ENCODE peak calls at places on chromosomes 5 and 9, in nine cellular contexts. One of them, this sample, is unnamed. For H3K79me2, the result is how much of the 10 kb centered on the place peaks cover.

GRCh38 chr9:97985058-97985861 is 2.1 kb downstream of the ANP32B start:
- DNase-seq in neural progenitor cell: peak
- DNase-seq in PC-3: peak
- DNase-seq in endothelial cell of umbilical vein: peak
- DNase-seq in H1: no peak
- DNase-seq in fibroblast of lung: peak
- DNase-seq in Karpas-422: peak
- DNase-seq in GM23248: peak
- DNase-seq in H9: peak
- DNase-seq in this sample: no peak

GRCh38 chr9:25975667-25976066 is 297.4 kb upstream of the TUSC1 start:
- DNase-seq in H1: no peak
- DNase-seq in Karpas-422: no peak
- DNase-seq in PC-3: no peak
- DNase-seq in GM23248: no peak
- DNase-seq in neural progenitor cell: no peak
- DNase-seq in H9: no peak
- DNase-seq in fibroblast of lung: no peak
- DNase-seq in endothelial cell of umbilical vein: no peak
- DNase-seq in this sample: no peak

GRCh38 chr9:122402403-122403268 is 31.8 kb downstream of the PTGS1 start:
- DNase-seq in Karpas-422: no peak
- DNase-seq in fibroblast of lung: peak
- DNase-seq in H1: no peak
- DNase-seq in neural progenitor cell: no peak
- DNase-seq in GM23248: peak
- DNase-seq in endothelial cell of umbilical vein: peak
- DNase-seq in PC-3: peak
- DNase-seq in H9: no peak
- DNase-seq in this sample: peak

GRCh38 chr5:19713740-19714139 is 274.3 kb downstream of the CDH18 start:
- DNase-seq in fibroblast of lung: no peak
- DNase-seq in H1: no peak
- DNase-seq in GM23248: no peak
- DNase-seq in H9: no peak
- DNase-seq in neural progenitor cell: no peak
- DNase-seq in PC-3: peak
- DNase-seq in Karpas-422: no peak
- DNase-seq in endothelial cell of umbilical vein: no peak
- DNase-seq in this sample: no peak

GRCh38 chr5:854966-855743 is 4.4 kb upstream of the ZDHHC11 start:
- DNase-seq in Karpas-422: no peak
- DNase-seq in fibroblast of lung: no peak
- DNase-seq in H9: no peak
- DNase-seq in PC-3: no peak
- DNase-seq in endothelial cell of umbilical vein: no peak
- DNase-seq in neural progenitor cell: no peak
- DNase-seq in H1: no peak
- DNase-seq in GM23248: no peak
- DNase-seq in this sample: no peak

GRCh38 chr9:132990781-132991180 is 12.3 kb downstream of the GFI1B start:
- DNase-seq in endothelial cell of umbilical vein: no peak
- DNase-seq in PC-3: no peak
- DNase-seq in fibroblast of lung: no peak
- DNase-seq in neural progenitor cell: no peak
- DNase-seq in H9: no peak
- DNase-seq in Karpas-422: no peak
- DNase-seq in H1: no peak
- DNase-seq in GM23248: no peak
- DNase-seq in this sample: no peak

GRCh38 chr5:115068239-115069086 is 101.2 kb downstream of the TRIM36 start:
- DNase-seq in H1: no peak
- DNase-seq in H9: no peak
- DNase-seq in PC-3: peak
- DNase-seq in Karpas-422: peak
- DNase-seq in fibroblast of lung: peak
- DNase-seq in GM23248: peak
- DNase-seq in neural progenitor cell: no peak
- DNase-seq in endothelial cell of umbilical vein: peak
- DNase-seq in this sample: no peak

GRCh38 chr9:89281106-89281505 is 29.9 kb upstream of the CKS2 start:
- DNase-seq in Karpas-422: no peak
- DNase-seq in GM23248: peak
- DNase-seq in endothelial cell of umbilical vein: no peak
- DNase-seq in fibroblast of lung: no peak
- DNase-seq in PC-3: no peak
- DNase-seq in H1: no peak
- DNase-seq in H9: no peak
- DNase-seq in neural progenitor cell: no peak
- DNase-seq in this sample: no peak

GRCh38 chr5:90983748-90984147 is 399.4 kb downstream of the ARRDC3 start:
- DNase-seq in PC-3: peak
- DNase-seq in H1: no peak
- DNase-seq in GM23248: no peak
- DNase-seq in endothelial cell of umbilical vein: no peak
- DNase-seq in H9: no peak
- DNase-seq in fibroblast of lung: peak
- DNase-seq in Karpas-422: no peak
- DNase-seq in neural progenitor cell: no peak
- DNase-seq in this sample: no peak

GRCh38 chr5:38783011-38783551 is 62.7 kb upstream of the OSMR start:
- DNase-seq in fibroblast of lung: peak
- DNase-seq in Karpas-422: no peak
- DNase-seq in H9: no peak
- DNase-seq in GM23248: peak
- DNase-seq in PC-3: peak
- DNase-seq in endothelial cell of umbilical vein: peak
- DNase-seq in neural progenitor cell: no peak
- DNase-seq in H1: no peak
- DNase-seq in this sample: no peak

GRCh38 chr9:97807681-97808080 is 45.3 kb upstream of the FOXE1 start:
- DNase-seq in GM23248: no peak
- DNase-seq in Karpas-422: no peak
- DNase-seq in PC-3: peak
- DNase-seq in fibroblast of lung: no peak
- DNase-seq in neural progenitor cell: no peak
- DNase-seq in H9: no peak
- DNase-seq in endothelial cell of umbilical vein: no peak
- DNase-seq in H1: no peak
- DNase-seq in this sample: peak

DNA sequence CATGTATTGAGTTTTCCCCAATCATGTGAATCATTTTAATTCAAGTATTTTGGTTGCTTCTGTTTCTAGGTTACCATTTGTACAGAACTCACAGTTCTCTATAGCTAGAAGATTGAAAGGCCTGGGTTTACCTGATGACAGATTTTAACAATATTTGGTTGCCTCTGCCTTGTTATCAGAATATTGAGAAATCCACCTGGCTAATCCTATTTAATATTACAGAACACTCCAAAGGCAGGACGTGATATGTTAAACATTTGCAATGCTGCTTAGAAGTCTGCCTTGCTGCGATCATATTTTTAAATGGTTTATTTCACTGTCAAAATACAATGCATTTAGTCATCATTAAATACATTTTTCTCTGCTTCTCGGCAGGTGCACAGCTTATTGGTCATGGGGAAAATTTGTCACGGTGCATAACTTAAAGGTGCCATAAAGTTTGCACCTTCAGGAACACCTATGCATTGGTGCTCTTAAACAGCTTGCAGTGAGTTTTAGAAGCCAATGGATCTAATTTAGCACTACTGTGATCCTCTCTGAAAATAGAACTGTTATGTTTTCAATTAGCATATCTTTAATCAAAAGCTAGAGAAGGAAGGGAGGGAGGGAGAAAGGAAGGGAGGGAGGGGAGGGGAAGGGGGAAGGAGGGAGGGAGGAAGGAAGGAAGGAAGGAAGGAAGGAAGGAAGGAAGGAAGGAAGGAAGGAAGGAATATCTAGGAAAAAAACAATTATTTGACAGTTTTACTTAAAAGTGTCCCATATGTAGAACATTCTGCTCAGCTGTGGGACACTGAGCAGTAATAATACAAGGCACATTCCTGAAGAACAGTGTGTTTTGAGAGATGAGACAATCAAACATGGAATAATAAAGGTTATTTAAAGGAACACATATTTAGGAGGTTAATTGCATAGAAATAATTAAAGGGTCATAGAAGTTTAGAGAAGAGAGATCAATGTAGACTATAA is 15.5 kb upstream of the DAPK1 start:
- DNase-seq in GM23248: no peak
- DNase-seq in PC-3: no peak
- DNase-seq in H9: no peak
- DNase-seq in Karpas-422: no peak
- DNase-seq in fibroblast of lung: no peak
- DNase-seq in neural progenitor cell: no peak
- DNase-seq in H1: no peak
- DNase-seq in endothelial cell of umbilical vein: no peak
- DNase-seq in this sample: no peak
- H3K27ac ChIP-seq in GM23248: no peak
- H3K27ac ChIP-seq in PC-3: no peak
- H3K27ac ChIP-seq in H9: no peak
- H3K27ac ChIP-seq in Karpas-422: no peak
- H3K27ac ChIP-seq in fibroblast of lung: no peak
- H3K27ac ChIP-seq in neural progenitor cell: no peak
- H3K27ac ChIP-seq in H1: no peak
- H3K27ac ChIP-seq in endothelial cell of umbilical vein: no peak
- H3K27ac ChIP-seq in this sample: no peak

GRCh38 chr5:25975881-25976280 is 1062.5 kb downstream of the CDH9 start:
- DNase-seq in Karpas-422: no peak
- DNase-seq in GM23248: no peak
- DNase-seq in H1: no peak
- DNase-seq in neural progenitor cell: peak
- DNase-seq in endothelial cell of umbilical vein: no peak
- DNase-seq in H9: no peak
- DNase-seq in PC-3: peak
- DNase-seq in fibroblast of lung: no peak
- DNase-seq in this sample: no peak
- H3K4me2 ChIP-seq in Karpas-422: no peak
- H3K4me2 ChIP-seq in GM23248: no peak
- H3K4me2 ChIP-seq in H1: no peak
- H3K4me2 ChIP-seq in neural progenitor cell: no peak
- H3K4me2 ChIP-seq in endothelial cell of umbilical vein: no peak
- H3K4me2 ChIP-seq in H9: no peak
- H3K4me2 ChIP-seq in PC-3: no peak
- H3K4me2 ChIP-seq in fibroblast of lung: no peak
- H3K4me2 ChIP-seq in this sample: no peak

GRCh38 chr9:18215626-18216025 is 258.3 kb upstream of the ADAMTSL1 start:
- DNase-seq in fibroblast of lung: no peak
- DNase-seq in H9: no peak
- DNase-seq in Karpas-422: no peak
- DNase-seq in H1: no peak
- DNase-seq in endothelial cell of umbilical vein: no peak
- DNase-seq in GM23248: no peak
- DNase-seq in neural progenitor cell: no peak
- DNase-seq in PC-3: no peak
- DNase-seq in this sample: no peak
- H3K79me2 ChIP-seq in fibroblast of lung: under half
- H3K79me2 ChIP-seq in H9: under half
- H3K79me2 ChIP-seq in Karpas-422: under half
- H3K79me2 ChIP-seq in H1: under half
- H3K79me2 ChIP-seq in endothelial cell of umbilical vein: under half
- H3K79me2 ChIP-seq in GM23248: under half
- H3K79me2 ChIP-seq in neural progenitor cell: under half
- H3K79me2 ChIP-seq in PC-3: under half
- H3K79me2 ChIP-seq in this sample: under half

DNA sequence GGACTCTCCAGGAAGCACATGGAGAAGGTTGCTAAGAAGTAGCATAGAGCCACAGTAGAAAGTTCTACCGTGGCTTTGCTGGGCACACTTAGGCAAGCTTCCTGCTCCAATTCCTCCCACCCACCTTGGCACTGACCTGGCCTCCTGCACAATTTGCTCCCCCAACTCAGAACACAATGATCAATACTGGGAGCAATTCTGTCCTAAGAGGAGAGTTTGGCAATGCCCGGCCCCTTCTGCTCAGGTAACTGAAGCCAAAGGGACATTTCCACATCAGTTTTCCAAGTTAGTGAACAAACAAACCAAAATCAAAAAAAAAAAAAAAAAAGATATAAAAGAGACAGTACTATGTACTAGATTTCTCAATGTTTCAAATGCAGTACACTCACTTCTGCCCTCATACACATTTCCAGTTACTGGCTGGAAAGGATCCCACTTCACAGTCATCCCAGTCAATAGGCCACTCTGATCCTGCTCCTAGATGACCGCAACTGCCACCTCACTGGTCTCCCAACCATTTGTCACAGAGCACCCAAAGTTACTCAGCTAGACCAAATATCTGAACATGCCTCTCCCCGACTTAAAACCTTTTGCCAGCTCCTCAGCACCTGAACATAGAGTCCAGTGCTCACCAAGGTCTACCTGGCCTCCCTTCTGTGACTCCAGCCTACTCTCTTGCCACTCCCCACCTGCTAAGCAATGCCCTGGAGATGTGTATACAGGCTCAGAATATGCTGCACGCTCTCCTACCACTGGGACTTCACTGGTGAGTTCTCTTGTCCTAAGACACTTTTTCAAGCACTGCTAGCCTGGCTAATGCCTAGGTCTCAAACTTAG is 21.3 kb downstream of the ABCA1 start:
- DNase-seq in H1: no peak
- DNase-seq in PC-3: peak
- DNase-seq in endothelial cell of umbilical vein: no peak
- DNase-seq in neural progenitor cell: no peak
- DNase-seq in fibroblast of lung: peak
- DNase-seq in GM23248: peak
- DNase-seq in Karpas-422: no peak
- DNase-seq in H9: no peak
- DNase-seq in this sample: no peak
- H3K27ac ChIP-seq in H1: no peak
- H3K27ac ChIP-seq in PC-3: peak
- H3K27ac ChIP-seq in endothelial cell of umbilical vein: no peak
- H3K27ac ChIP-seq in neural progenitor cell: no peak
- H3K27ac ChIP-seq in fibroblast of lung: peak
- H3K27ac ChIP-seq in GM23248: peak
- H3K27ac ChIP-seq in Karpas-422: no peak
- H3K27ac ChIP-seq in H9: no peak
- H3K27ac ChIP-seq in this sample: peak

GRCh38 chr9:125410522-125410894 is 148.9 kb downstream of the GAPVD1 start:
- DNase-seq in fibroblast of lung: no peak
- DNase-seq in GM23248: no peak
- DNase-seq in H9: no peak
- DNase-seq in PC-3: no peak
- DNase-seq in neural progenitor cell: no peak
- DNase-seq in endothelial cell of umbilical vein: no peak
- DNase-seq in H1: no peak
- DNase-seq in Karpas-422: no peak
- DNase-seq in this sample: no peak
- H3K4me2 ChIP-seq in fibroblast of lung: no peak
- H3K4me2 ChIP-seq in GM23248: no peak
- H3K4me2 ChIP-seq in H9: no peak
- H3K4me2 ChIP-seq in PC-3: no peak
- H3K4me2 ChIP-seq in neural progenitor cell: no peak
- H3K4me2 ChIP-seq in endothelial cell of umbilical vein: no peak
- H3K4me2 ChIP-seq in H1: no peak
- H3K4me2 ChIP-seq in Karpas-422: no peak
- H3K4me2 ChIP-seq in this sample: no peak